ENCODE peak calls at places on chromosomes 1 and 21, in six cellular contexts. B, X, T, N, Y and M are unnamed samples.

GRCh38 chr1:229885568-229886495 is 181.2 kb upstream of the GALNT2 start:
- DNase-seq in T (no peak), Y (no peak), N (no peak), B (no peak), X (no peak), M (no peak)

GRCh38 chr1:10635385-10635896 is 160.7 kb downstream of the PEX14 start:
- DNase-seq in B (peak), Y (no peak), N (no peak), T (no peak), X (no peak), M (no peak)

GRCh38 chr1:187691439-187691838 is 862.7 kb downstream of the PLA2G4A start:
- DNase-seq in X (no peak), T (no peak), B (peak), Y (no peak), N (no peak), M (no peak)

GRCh38 chr21:17118638-17119384 is 394.0 kb upstream of the CXADR start:
- DNase-seq in X (no peak), N (no peak), Y (no peak), T (no peak), B (no peak), M (no peak)

GRCh38 chr1:165595561-165595960 is 35.5 kb upstream of the MGST3 start:
- DNase-seq in T (no peak), X (no peak), N (no peak), B (peak), Y (no peak), M (no peak)

GRCh38 chr1:155776414-155776813 is 80.6 kb downstream of the GON4L start:
- DNase-seq in N (no peak), B (no peak), T (no peak), X (no peak), Y (no peak), M (peak)

GRCh38 chr1:235852887-235853286 is 13.8 kb downstream of the LYST start:
- DNase-seq in X (no peak), T (no peak), N (no peak), Y (no peak), B (no peak), M (no peak)

GRCh38 chr1:5370321-5370720 is 621.9 kb downstream of the NPHP4 start:
- DNase-seq in B (no peak), T (no peak), X (no peak), Y (no peak), N (no peak), M (no peak)

GRCh38 chr1:27528701-27529637 is 39.0 kb upstream of the WASF2 start:
- DNase-seq in X (peak), T (peak), B (peak), Y (no peak), N (peak), M (no peak)

GRCh38 chr1:115210302-115210711 is 121.0 kb upstream of the TSPAN2 start:
- DNase-seq in T (no peak), X (no peak), N (no peak), Y (no peak), B (peak), M (no peak)

GRCh38 chr1:20361805-20362381 is 71.2 kb downstream of the VWA5B1 start:
- DNase-seq in T (peak), B (peak), X (peak), N (no peak), Y (no peak), M (peak)

GRCh38 chr21:34560021-34560420 is 48.0 kb upstream of the KCNE1 start:
- DNase-seq in B (no peak), N (no peak), X (no peak), T (no peak), Y (no peak), M (no peak)